ENCODE peak calls at places on chromosomes 7 and 10, in seven cellular contexts. One of them, this sample, is unnamed.

GRCh38 chr7:142280263-142280662 is 22.4 kb upstream of the PRSS58 start:
- DNase-seq in stimulated activated CD8-positive, alpha-beta memory T cell treated with anti-CD3 and anti-CD28 coated beads, Interleukin-15, amount 100 ng/mL, for 24 hours: no peak
- DNase-seq in NB4: no peak
- DNase-seq in stimulated activated CD4-positive, alpha-beta T cell treated with anti-CD3 and anti-CD28 coated beads, Interleukin-2, amount 100 ng/mL, for 48 hours: no peak
- DNase-seq in ELR: no peak
- DNase-seq in fibroblast of lung: no peak
- DNase-seq in NCI-H748 treated with DMSO at 0.1 percent for 48 hours: no peak
- DNase-seq in this sample: no peak

GRCh38 chr7:119472398-119473038 is 800.5 kb upstream of the KCND2 start:
- DNase-seq in stimulated activated CD8-positive, alpha-beta memory T cell treated with anti-CD3 and anti-CD28 coated beads, Interleukin-15, amount 100 ng/mL, for 24 hours: no peak
- DNase-seq in NB4: no peak
- DNase-seq in stimulated activated CD4-positive, alpha-beta T cell treated with anti-CD3 and anti-CD28 coated beads, Interleukin-2, amount 100 ng/mL, for 48 hours: no peak
- DNase-seq in ELR: no peak
- DNase-seq in fibroblast of lung: no peak
- DNase-seq in NCI-H748 treated with DMSO at 0.1 percent for 48 hours: peak
- DNase-seq in this sample: no peak

GRCh38 chr10:70328987-70329386 is 45.2 kb upstream of the NPFFR1 start:
- DNase-seq in stimulated activated CD8-positive, alpha-beta memory T cell treated with anti-CD3 and anti-CD28 coated beads, Interleukin-15, amount 100 ng/mL, for 24 hours: no peak
- DNase-seq in NB4: no peak
- DNase-seq in stimulated activated CD4-positive, alpha-beta T cell treated with anti-CD3 and anti-CD28 coated beads, Interleukin-2, amount 100 ng/mL, for 48 hours: no peak
- DNase-seq in ELR: peak
- DNase-seq in fibroblast of lung: peak
- DNase-seq in NCI-H748 treated with DMSO at 0.1 percent for 48 hours: no peak
- DNase-seq in this sample: no peak

GRCh38 chr7:12771378-12771877 is 84.0 kb downstream of the ARL4A start:
- DNase-seq in stimulated activated CD8-positive, alpha-beta memory T cell treated with anti-CD3 and anti-CD28 coated beads, Interleukin-15, amount 100 ng/mL, for 24 hours: no peak
- DNase-seq in NB4: no peak
- DNase-seq in stimulated activated CD4-positive, alpha-beta T cell treated with anti-CD3 and anti-CD28 coated beads, Interleukin-2, amount 100 ng/mL, for 48 hours: no peak
- DNase-seq in ELR: no peak
- DNase-seq in fibroblast of lung: peak
- DNase-seq in NCI-H748 treated with DMSO at 0.1 percent for 48 hours: peak
- DNase-seq in this sample: no peak

GRCh38 chr10:4825868-4826787 is at the start of gene AKR1E2:
- DNase-seq in stimulated activated CD8-positive, alpha-beta memory T cell treated with anti-CD3 and anti-CD28 coated beads, Interleukin-15, amount 100 ng/mL, for 24 hours: peak
- DNase-seq in NB4: peak
- DNase-seq in stimulated activated CD4-positive, alpha-beta T cell treated with anti-CD3 and anti-CD28 coated beads, Interleukin-2, amount 100 ng/mL, for 48 hours: peak
- DNase-seq in ELR: peak
- DNase-seq in fibroblast of lung: peak
- DNase-seq in NCI-H748 treated with DMSO at 0.1 percent for 48 hours: peak
- DNase-seq in this sample: peak

GRCh38 chr10:30386801-30387588 is 37.9 kb upstream of the MTPAP start:
- DNase-seq in stimulated activated CD8-positive, alpha-beta memory T cell treated with anti-CD3 and anti-CD28 coated beads, Interleukin-15, amount 100 ng/mL, for 24 hours: no peak
- DNase-seq in NB4: no peak
- DNase-seq in stimulated activated CD4-positive, alpha-beta T cell treated with anti-CD3 and anti-CD28 coated beads, Interleukin-2, amount 100 ng/mL, for 48 hours: no peak
- DNase-seq in ELR: peak
- DNase-seq in fibroblast of lung: no peak
- DNase-seq in NCI-H748 treated with DMSO at 0.1 percent for 48 hours: no peak
- DNase-seq in this sample: no peak

GRCh38 chr7:77862691-77863090 is 64.1 kb downstream of the PHTF2 start:
- DNase-seq in stimulated activated CD8-positive, alpha-beta memory T cell treated with anti-CD3 and anti-CD28 coated beads, Interleukin-15, amount 100 ng/mL, for 24 hours: no peak
- DNase-seq in NB4: no peak
- DNase-seq in stimulated activated CD4-positive, alpha-beta T cell treated with anti-CD3 and anti-CD28 coated beads, Interleukin-2, amount 100 ng/mL, for 48 hours: no peak
- DNase-seq in ELR: no peak
- DNase-seq in fibroblast of lung: peak
- DNase-seq in NCI-H748 treated with DMSO at 0.1 percent for 48 hours: peak
- DNase-seq in this sample: no peak

GRCh38 chr10:89189211-89189734 is 17.8 kb downstream of the CH25H start:
- DNase-seq in stimulated activated CD8-positive, alpha-beta memory T cell treated with anti-CD3 and anti-CD28 coated beads, Interleukin-15, amount 100 ng/mL, for 24 hours: no peak
- DNase-seq in NB4: no peak
- DNase-seq in stimulated activated CD4-positive, alpha-beta T cell treated with anti-CD3 and anti-CD28 coated beads, Interleukin-2, amount 100 ng/mL, for 48 hours: no peak
- DNase-seq in ELR: no peak
- DNase-seq in fibroblast of lung: no peak
- DNase-seq in NCI-H748 treated with DMSO at 0.1 percent for 48 hours: no peak
- DNase-seq in this sample: no peak

GRCh38 chr10:73773152-73773879 is 8.5 kb upstream of the CHCHD1 start:
- DNase-seq in stimulated activated CD8-positive, alpha-beta memory T cell treated with anti-CD3 and anti-CD28 coated beads, Interleukin-15, amount 100 ng/mL, for 24 hours: no peak
- DNase-seq in NB4: peak
- DNase-seq in stimulated activated CD4-positive, alpha-beta T cell treated with anti-CD3 and anti-CD28 coated beads, Interleukin-2, amount 100 ng/mL, for 48 hours: no peak
- DNase-seq in ELR: peak
- DNase-seq in fibroblast of lung: no peak
- DNase-seq in NCI-H748 treated with DMSO at 0.1 percent for 48 hours: no peak
- DNase-seq in this sample: no peak

GRCh38 chr7:77799078-77799964 is 748 bp downstream of the PHTF2 start:
- DNase-seq in stimulated activated CD8-positive, alpha-beta memory T cell treated with anti-CD3 and anti-CD28 coated beads, Interleukin-15, amount 100 ng/mL, for 24 hours: no peak
- DNase-seq in NB4: peak
- DNase-seq in stimulated activated CD4-positive, alpha-beta T cell treated with anti-CD3 and anti-CD28 coated beads, Interleukin-2, amount 100 ng/mL, for 48 hours: peak
- DNase-seq in ELR: peak
- DNase-seq in fibroblast of lung: peak
- DNase-seq in NCI-H748 treated with DMSO at 0.1 percent for 48 hours: no peak
- DNase-seq in this sample: no peak

GRCh38 chr10:81532403-81532802 is 342.6 kb upstream of the NRG3 start:
- DNase-seq in stimulated activated CD8-positive, alpha-beta memory T cell treated with anti-CD3 and anti-CD28 coated beads, Interleukin-15, amount 100 ng/mL, for 24 hours: no peak
- DNase-seq in NB4: no peak
- DNase-seq in stimulated activated CD4-positive, alpha-beta T cell treated with anti-CD3 and anti-CD28 coated beads, Interleukin-2, amount 100 ng/mL, for 48 hours: no peak
- DNase-seq in ELR: no peak
- DNase-seq in fibroblast of lung: no peak
- DNase-seq in NCI-H748 treated with DMSO at 0.1 percent for 48 hours: no peak
- DNase-seq in this sample: no peak

GRCh38 chr10:42932116-42932515 is 144.8 kb upstream of the RET start:
- DNase-seq in stimulated activated CD8-positive, alpha-beta memory T cell treated with anti-CD3 and anti-CD28 coated beads, Interleukin-15, amount 100 ng/mL, for 24 hours: no peak
- DNase-seq in NB4: no peak
- DNase-seq in stimulated activated CD4-positive, alpha-beta T cell treated with anti-CD3 and anti-CD28 coated beads, Interleukin-2, amount 100 ng/mL, for 48 hours: no peak
- DNase-seq in ELR: no peak
- DNase-seq in fibroblast of lung: no peak
- DNase-seq in NCI-H748 treated with DMSO at 0.1 percent for 48 hours: no peak
- DNase-seq in this sample: no peak

GRCh38 chr7:1742555-1743303 is 72.7 kb downstream of the ELFN1 start:
- DNase-seq in stimulated activated CD8-positive, alpha-beta memory T cell treated with anti-CD3 and anti-CD28 coated beads, Interleukin-15, amount 100 ng/mL, for 24 hours: no peak
- DNase-seq in NB4: peak
- DNase-seq in stimulated activated CD4-positive, alpha-beta T cell treated with anti-CD3 and anti-CD28 coated beads, Interleukin-2, amount 100 ng/mL, for 48 hours: no peak
- DNase-seq in ELR: peak
- DNase-seq in fibroblast of lung: peak
- DNase-seq in NCI-H748 treated with DMSO at 0.1 percent for 48 hours: peak
- DNase-seq in this sample: no peak

GRCh38 chr7:69399038-69399800 is 199.1 kb upstream of the AUTS2 start:
- DNase-seq in stimulated activated CD8-positive, alpha-beta memory T cell treated with anti-CD3 and anti-CD28 coated beads, Interleukin-15, amount 100 ng/mL, for 24 hours: no peak
- DNase-seq in NB4: peak
- DNase-seq in stimulated activated CD4-positive, alpha-beta T cell treated with anti-CD3 and anti-CD28 coated beads, Interleukin-2, amount 100 ng/mL, for 48 hours: no peak
- DNase-seq in ELR: no peak
- DNase-seq in fibroblast of lung: no peak
- DNase-seq in NCI-H748 treated with DMSO at 0.1 percent for 48 hours: no peak
- DNase-seq in this sample: no peak

GRCh38 chr10:124917939-124918830 is 23.7 kb upstream of the ZRANB1 start:
- DNase-seq in stimulated activated CD8-positive, alpha-beta memory T cell treated with anti-CD3 and anti-CD28 coated beads, Interleukin-15, amount 100 ng/mL, for 24 hours: no peak
- DNase-seq in NB4: no peak
- DNase-seq in stimulated activated CD4-positive, alpha-beta T cell treated with anti-CD3 and anti-CD28 coated beads, Interleukin-2, amount 100 ng/mL, for 48 hours: no peak
- DNase-seq in ELR: peak
- DNase-seq in fibroblast of lung: peak
- DNase-seq in NCI-H748 treated with DMSO at 0.1 percent for 48 hours: no peak
- DNase-seq in this sample: no peak

GRCh38 chr7:22184549-22185199 is 172.3 kb downstream of the RAPGEF5 start:
- DNase-seq in stimulated activated CD8-positive, alpha-beta memory T cell treated with anti-CD3 and anti-CD28 coated beads, Interleukin-15, amount 100 ng/mL, for 24 hours: no peak
- DNase-seq in NB4: no peak
- DNase-seq in stimulated activated CD4-positive, alpha-beta T cell treated with anti-CD3 and anti-CD28 coated beads, Interleukin-2, amount 100 ng/mL, for 48 hours: no peak
- DNase-seq in ELR: no peak
- DNase-seq in fibroblast of lung: no peak
- DNase-seq in NCI-H748 treated with DMSO at 0.1 percent for 48 hours: peak
- DNase-seq in this sample: no peak

GRCh38 chr7:125061776-125062397 is 132.3 kb upstream of the POT1 start:
- DNase-seq in stimulated activated CD8-positive, alpha-beta memory T cell treated with anti-CD3 and anti-CD28 coated beads, Interleukin-15, amount 100 ng/mL, for 24 hours: no peak
- DNase-seq in NB4: peak
- DNase-seq in stimulated activated CD4-positive, alpha-beta T cell treated with anti-CD3 and anti-CD28 coated beads, Interleukin-2, amount 100 ng/mL, for 48 hours: no peak
- DNase-seq in ELR: peak
- DNase-seq in fibroblast of lung: peak
- DNase-seq in NCI-H748 treated with DMSO at 0.1 percent for 48 hours: no peak
- DNase-seq in this sample: no peak

GRCh38 chr10:84262190-84262956 is 17.5 kb downstream of the RGR start:
- DNase-seq in stimulated activated CD8-positive, alpha-beta memory T cell treated with anti-CD3 and anti-CD28 coated beads, Interleukin-15, amount 100 ng/mL, for 24 hours: no peak
- DNase-seq in NB4: no peak
- DNase-seq in stimulated activated CD4-positive, alpha-beta T cell treated with anti-CD3 and anti-CD28 coated beads, Interleukin-2, amount 100 ng/mL, for 48 hours: no peak
- DNase-seq in ELR: no peak
- DNase-seq in fibroblast of lung: no peak
- DNase-seq in NCI-H748 treated with DMSO at 0.1 percent for 48 hours: no peak
- DNase-seq in this sample: no peak

GRCh38 chr10:110547139-110547761 is 20.2 kb upstream of the SMC3 start:
- DNase-seq in stimulated activated CD8-positive, alpha-beta memory T cell treated with anti-CD3 and anti-CD28 coated beads, Interleukin-15, amount 100 ng/mL, for 24 hours: no peak
- DNase-seq in NB4: peak
- DNase-seq in stimulated activated CD4-positive, alpha-beta T cell treated with anti-CD3 and anti-CD28 coated beads, Interleukin-2, amount 100 ng/mL, for 48 hours: no peak
- DNase-seq in ELR: peak
- DNase-seq in fibroblast of lung: peak
- DNase-seq in NCI-H748 treated with DMSO at 0.1 percent for 48 hours: peak
- DNase-seq in this sample: no peak

GRCh38 chr10:4982764-4983226 is 19.6 kb downstream of the AKR1C1 start:
- DNase-seq in stimulated activated CD8-positive, alpha-beta memory T cell treated with anti-CD3 and anti-CD28 coated beads, Interleukin-15, amount 100 ng/mL, for 24 hours: no peak
- DNase-seq in NB4: no peak
- DNase-seq in stimulated activated CD4-positive, alpha-beta T cell treated with anti-CD3 and anti-CD28 coated beads, Interleukin-2, amount 100 ng/mL, for 48 hours: no peak
- DNase-seq in ELR: peak
- DNase-seq in fibroblast of lung: peak
- DNase-seq in NCI-H748 treated with DMSO at 0.1 percent for 48 hours: no peak
- DNase-seq in this sample: no peak

GRCh38 chr7:117087639-117088396 is 134.5 kb downstream of the ST7 start:
- DNase-seq in stimulated activated CD8-positive, alpha-beta memory T cell treated with anti-CD3 and anti-CD28 coated beads, Interleukin-15, amount 100 ng/mL, for 24 hours: no peak
- DNase-seq in NB4: peak
- DNase-seq in stimulated activated CD4-positive, alpha-beta T cell treated with anti-CD3 and anti-CD28 coated beads, Interleukin-2, amount 100 ng/mL, for 48 hours: no peak
- DNase-seq in ELR: no peak
- DNase-seq in fibroblast of lung: no peak
- DNase-seq in NCI-H748 treated with DMSO at 0.1 percent for 48 hours: no peak
- DNase-seq in this sample: no peak

GRCh38 chr10:97542169-97543024 is 30.2 kb upstream of the ANKRD2 start:
- DNase-seq in stimulated activated CD8-positive, alpha-beta memory T cell treated with anti-CD3 and anti-CD28 coated beads, Interleukin-15, amount 100 ng/mL, for 24 hours: no peak
- DNase-seq in NB4: peak
- DNase-seq in stimulated activated CD4-positive, alpha-beta T cell treated with anti-CD3 and anti-CD28 coated beads, Interleukin-2, amount 100 ng/mL, for 48 hours: peak
- DNase-seq in ELR: peak
- DNase-seq in fibroblast of lung: peak
- DNase-seq in NCI-H748 treated with DMSO at 0.1 percent for 48 hours: no peak
- DNase-seq in this sample: no peak

GRCh38 chr7:112129655-112130323 is 76.4 kb downstream of the DOCK4 start:
- DNase-seq in stimulated activated CD8-positive, alpha-beta memory T cell treated with anti-CD3 and anti-CD28 coated beads, Interleukin-15, amount 100 ng/mL, for 24 hours: no peak
- DNase-seq in NB4: no peak
- DNase-seq in stimulated activated CD4-positive, alpha-beta T cell treated with anti-CD3 and anti-CD28 coated beads, Interleukin-2, amount 100 ng/mL, for 48 hours: no peak
- DNase-seq in ELR: no peak
- DNase-seq in fibroblast of lung: no peak
- DNase-seq in NCI-H748 treated with DMSO at 0.1 percent for 48 hours: no peak
- DNase-seq in this sample: no peak

GRCh38 chr7:28183627-28184026 is 3.0 kb upstream of the JAZF1 start:
- DNase-seq in stimulated activated CD8-positive, alpha-beta memory T cell treated with anti-CD3 and anti-CD28 coated beads, Interleukin-15, amount 100 ng/mL, for 24 hours: no peak
- DNase-seq in NB4: peak
- DNase-seq in stimulated activated CD4-positive, alpha-beta T cell treated with anti-CD3 and anti-CD28 coated beads, Interleukin-2, amount 100 ng/mL, for 48 hours: no peak
- DNase-seq in ELR: no peak
- DNase-seq in fibroblast of lung: peak
- DNase-seq in NCI-H748 treated with DMSO at 0.1 percent for 48 hours: no peak
- DNase-seq in this sample: no peak